ENCODE peak calls at places on chromosomes 3 and 15, in eight cellular contexts. Z is tibial nerve; J is uterus; D is CD14-positive monocyte; Q is Calu3; M is AG10803; V is brain microvascular endothelial cell; X is CD8-positive, alpha-beta T cell. Y is an unnamed sample.

GRCh38 chr3:185928532-185928931 is 9.3 kb downstream of the TRA2B start:
- DNase-seq in M (no peak), J (no peak), X (no peak), Z (no peak), D (no peak), Q (no peak), V (no peak), Y (no peak)

GRCh38 chr15:60412807-60413597 is 15.2 kb upstream of the ANXA2 start:
- DNase-seq in D (no peak), M (peak; percentile 61), Q (no peak), Z (no peak), X (no peak), J (no peak), V (no peak), Y (no peak)

GRCh38 chr3:46737320-46737719 is 19.7 kb upstream of the PRSS50 start:
- DNase-seq in X (no peak), V (no peak), Z (no peak), M (no peak), J (no peak), D (no peak), Q (no peak), Y (no peak)

GRCh38 chr15:77836116-77836798 is 203.5 kb upstream of the LINGO1 start:
- DNase-seq in X (no peak), Z (no peak), V (peak; percentile 17), J (no peak), Q (no peak), M (no peak), D (no peak), Y (no peak)

GRCh38 chr15:68278345-68279217 is 1.0 kb downstream of the FEM1B start:
- DNase-seq in X (no peak), V (peak; percentile 56), D (no peak), J (peak; percentile 58), M (no peak), Q (no peak), Z (no peak), Y (no peak)

GRCh38 chr3:122969585-122970453 is 57.7 kb downstream of the SEMA5B start:
- DNase-seq in Q (no peak), D (no peak), Z (peak; percentile 51), J (no peak), M (peak; percentile 62), X (no peak), V (peak; percentile 66), Y (no peak)

GRCh38 chr15:72936691-72937679 is 115.3 kb upstream of the NEO1 start:
- DNase-seq in V (no peak), D (no peak), X (no peak), J (no peak), M (no peak), Q (no peak), Z (no peak), Y (no peak)

GRCh38 chr3:35653347-35653746 is 14.0 kb downstream of the ARPP21 start:
- DNase-seq in Z (no peak), X (no peak), V (no peak), J (no peak), M (no peak), Q (no peak), D (no peak), Y (no peak)

GRCh38 chr15:33068007-33068441 is 126.5 kb downstream of the FMN1 start:
- DNase-seq in X (no peak), M (peak; percentile 66), V (peak; percentile 28), J (no peak), D (peak; percentile 76), Z (peak; percentile 28), Q (peak; percentile 63), Y (no peak)

GRCh38 chr3:30631237-30631961 is 25.0 kb downstream of the TGFBR2 start:
- DNase-seq in J (no peak), V (peak; percentile 40), X (no peak), Q (no peak), Z (no peak), M (no peak), D (peak; percentile 54), Y (no peak)
- TF ChIP-seq CTCF in J (no peak), V (peak; percentile 8), X (no peak), Q (no peak), Z (no peak), M (no peak), D (no peak), Y (no peak)

GRCh38 chr15:44554934-44555723 is 18.2 kb downstream of the EIF3J start:
- DNase-seq in V (no peak), Z (no peak), M (no peak), Q (no peak), D (no peak), X (no peak), J (no peak), Y (peak; percentile 96)

GRCh38 chr15:44550734-44551133 is 13.8 kb downstream of the EIF3J start:
- DNase-seq in J (no peak), Z (no peak), X (no peak), V (no peak), Q (no peak), M (no peak), D (no peak), Y (no peak)

GRCh38 chr15:44545934-44546802 is 9.2 kb downstream of the EIF3J start:
- DNase-seq in M (peak; percentile 52), X (no peak), Z (no peak), J (no peak), Q (no peak), V (peak; percentile 29), D (peak; percentile 60), Y (no peak)

GRCh38 chr15:44550256-44550655 is 13.3 kb downstream of the EIF3J start:
- DNase-seq in V (peak; percentile 16), J (no peak), Z (no peak), X (no peak), Q (no peak), D (no peak), M (peak; percentile 52), Y (peak; percentile 50)
- TF ChIP-seq CTCF in V (peak; percentile 30), J (peak; percentile 9), Z (no peak), X (peak; percentile 60), Q (no peak), D (no peak), M (peak; percentile 50), Y (peak; percentile 33)

GRCh38 chr3:79018671-79019136 is 749.1 kb downstream of the ROBO1 start:
- DNase-seq in Q (peak; percentile 67), Z (peak; percentile 23), M (peak; percentile 74), X (no peak), V (peak; percentile 73), J (peak; percentile 33), D (no peak), Y (no peak)
- TF ChIP-seq CTCF in Q (no peak), Z (no peak), M (peak; percentile 31), X (no peak), V (peak; percentile 3), J (no peak), D (no peak), Y (peak; percentile 40)

GRCh38 chr3:66405701-66406091 is 95.1 kb downstream of the LRIG1 start:
- DNase-seq in Z (no peak), M (peak; percentile 86), D (no peak), J (no peak), Q (no peak), V (peak; percentile 66), X (no peak), Y (no peak)

GRCh38 chr3:66406186-66406585 is 94.6 kb downstream of the LRIG1 start:
- DNase-seq in D (no peak), M (no peak), X (no peak), J (no peak), V (no peak), Q (no peak), Z (no peak), Y (no peak)

GRCh38 chr3:66407281-66408218 is 93.3 kb downstream of the LRIG1 start:
- DNase-seq in M (peak; percentile 40), X (peak; percentile 55), Q (peak; percentile 81), V (no peak), D (peak; percentile 53), J (peak; percentile 68), Z (peak; percentile 78), Y (no peak)

GRCh38 chr3:66408458-66408857 is 92.4 kb downstream of the LRIG1 start:
- DNase-seq in Z (no peak), Q (no peak), M (no peak), V (no peak), X (no peak), D (no peak), J (no peak), Y (no peak)

GRCh38 chr3:66406841-66407240 is 94.0 kb downstream of the LRIG1 start:
- DNase-seq in X (no peak), D (no peak), Q (no peak), V (no peak), J (no peak), Z (no peak), M (no peak), Y (no peak)
- TF ChIP-seq CTCF in X (no peak), D (no peak), Q (no peak), V (no peak), J (no peak), Z (no peak), M (no peak), Y (no peak)

Y was measured in LNCaP clone FGC.